ENCODE peak calls at places on chromosome 15, in four cellular contexts. One of them, this sample, is unnamed.

GRCh38 chr15:90497374-90497773 is 32.3 kb upstream of the CRTC3 start:
- DNase-seq in esophagus squamous epithelium: no peak
- DNase-seq in cardiac muscle cell: peak
- DNase-seq in mesothelial cell of epicardium: no peak
- DNase-seq in this sample: no peak

GRCh38 chr15:31387101-31387482 is 60.5 kb downstream of the KLF13 start:
- DNase-seq in esophagus squamous epithelium: no peak
- DNase-seq in cardiac muscle cell: no peak
- DNase-seq in mesothelial cell of epicardium: no peak
- DNase-seq in this sample: no peak

GRCh38 chr15:65580287-65580686 is 30.6 kb downstream of the INTS14 start:
- DNase-seq in esophagus squamous epithelium: no peak
- DNase-seq in cardiac muscle cell: no peak
- DNase-seq in mesothelial cell of epicardium: no peak
- DNase-seq in this sample: no peak

GRCh38 chr15:34038404-34039179 is 412 bp downstream of the AVEN start:
- DNase-seq in esophagus squamous epithelium: peak
- DNase-seq in cardiac muscle cell: peak
- DNase-seq in mesothelial cell of epicardium: peak
- DNase-seq in this sample: peak

GRCh38 chr15:74406992-74407705 is 26.6 kb downstream of the SEMA7A start:
- DNase-seq in esophagus squamous epithelium: no peak
- DNase-seq in cardiac muscle cell: no peak
- DNase-seq in mesothelial cell of epicardium: no peak
- DNase-seq in this sample: peak

GRCh38 chr15:80904941-80905532 is 84.6 kb downstream of the MESD start:
- DNase-seq in esophagus squamous epithelium: no peak
- DNase-seq in cardiac muscle cell: peak
- DNase-seq in mesothelial cell of epicardium: no peak
- DNase-seq in this sample: no peak

GRCh38 chr15:89616228-89616627 is 39.0 kb downstream of the KIF7 start:
- DNase-seq in esophagus squamous epithelium: no peak
- DNase-seq in cardiac muscle cell: no peak
- DNase-seq in mesothelial cell of epicardium: no peak
- DNase-seq in this sample: no peak

GRCh38 chr15:63491116-63491817 is 13.1 kb upstream of the USP3 start:
- DNase-seq in esophagus squamous epithelium: no peak
- DNase-seq in cardiac muscle cell: no peak
- DNase-seq in mesothelial cell of epicardium: no peak
- DNase-seq in this sample: no peak

GRCh38 chr15:101031203-101031602 is 112.0 kb downstream of the LRRK1 start:
- DNase-seq in esophagus squamous epithelium: no peak
- DNase-seq in cardiac muscle cell: no peak
- DNase-seq in mesothelial cell of epicardium: peak
- DNase-seq in this sample: peak

GRCh38 chr15:45648521-45649200 is 13.8 kb downstream of the SQOR start:
- DNase-seq in esophagus squamous epithelium: no peak
- DNase-seq in cardiac muscle cell: peak
- DNase-seq in mesothelial cell of epicardium: no peak
- DNase-seq in this sample: no peak

GRCh38 chr15:67161881-67162280 is 92.6 kb downstream of the AAGAB start:
- DNase-seq in esophagus squamous epithelium: no peak
- DNase-seq in cardiac muscle cell: no peak
- DNase-seq in mesothelial cell of epicardium: no peak
- DNase-seq in this sample: no peak

GRCh38 chr15:73318463-73319351 is 50.1 kb downstream of the HCN4 start:
- DNase-seq in esophagus squamous epithelium: no peak
- DNase-seq in cardiac muscle cell: peak
- DNase-seq in mesothelial cell of epicardium: no peak
- DNase-seq in this sample: peak

GRCh38 chr15:62344806-62345539 is 179.9 kb upstream of the C2CD4B start:
- DNase-seq in esophagus squamous epithelium: no peak
- DNase-seq in cardiac muscle cell: peak
- DNase-seq in mesothelial cell of epicardium: peak
- DNase-seq in this sample: peak

GRCh38 chr15:57554063-57554820 is 37.5 kb upstream of the MYZAP start:
- DNase-seq in esophagus squamous epithelium: no peak
- DNase-seq in cardiac muscle cell: no peak
- DNase-seq in mesothelial cell of epicardium: no peak
- DNase-seq in this sample: no peak

GRCh38 chr15:63446260-63446659 is 58.1 kb upstream of the USP3 start:
- DNase-seq in esophagus squamous epithelium: no peak
- DNase-seq in cardiac muscle cell: no peak
- DNase-seq in mesothelial cell of epicardium: no peak
- DNase-seq in this sample: no peak

GRCh38 chr15:41483115-41483514 is 10.6 kb upstream of the ITPKA start:
- DNase-seq in esophagus squamous epithelium: no peak
- DNase-seq in cardiac muscle cell: no peak
- DNase-seq in mesothelial cell of epicardium: no peak
- DNase-seq in this sample: no peak

GRCh38 chr15:31325432-31325975 is 1.1 kb upstream of the KLF13 start:
- DNase-seq in esophagus squamous epithelium: no peak
- DNase-seq in cardiac muscle cell: peak
- DNase-seq in mesothelial cell of epicardium: peak
- DNase-seq in this sample: peak

GRCh38 chr15:86629957-86630356 is 550.3 kb downstream of the AGBL1 start:
- DNase-seq in esophagus squamous epithelium: no peak
- DNase-seq in cardiac muscle cell: no peak
- DNase-seq in mesothelial cell of epicardium: no peak
- DNase-seq in this sample: no peak

GRCh38 chr15:51189579-51190397 is 95.1 kb upstream of the TNFAIP8L3 start:
- DNase-seq in esophagus squamous epithelium: no peak
- DNase-seq in cardiac muscle cell: no peak
- DNase-seq in mesothelial cell of epicardium: no peak
- DNase-seq in this sample: no peak

GRCh38 chr15:96948981-96949380 is 618.5 kb downstream of the NR2F2 start:
- DNase-seq in esophagus squamous epithelium: no peak
- DNase-seq in cardiac muscle cell: no peak
- DNase-seq in mesothelial cell of epicardium: no peak
- DNase-seq in this sample: no peak

GRCh38 chr15:25179673-25180511 is 225.1 kb downstream of the SNRPN start:
- DNase-seq in esophagus squamous epithelium: no peak
- DNase-seq in cardiac muscle cell: no peak
- DNase-seq in mesothelial cell of epicardium: peak
- DNase-seq in this sample: no peak

GRCh38 chr15:68439506-68439905 is 7.5 kb upstream of the ITGA11 start:
- DNase-seq in esophagus squamous epithelium: no peak
- DNase-seq in cardiac muscle cell: no peak
- DNase-seq in mesothelial cell of epicardium: no peak
- DNase-seq in this sample: peak

GRCh38 chr15:75966073-75966472 is 46.2 kb downstream of the NRG4 start:
- DNase-seq in esophagus squamous epithelium: no peak
- DNase-seq in cardiac muscle cell: no peak
- DNase-seq in mesothelial cell of epicardium: no peak
- DNase-seq in this sample: no peak

GRCh38 chr15:89369548-89369947 is 34.9 kb upstream of the POLG start:
- DNase-seq in esophagus squamous epithelium: no peak
- DNase-seq in cardiac muscle cell: no peak
- DNase-seq in mesothelial cell of epicardium: no peak
- DNase-seq in this sample: no peak

GRCh38 chr15:32704343-32705076 is 13.3 kb upstream of the GREM1 start:
- DNase-seq in esophagus squamous epithelium: no peak
- DNase-seq in cardiac muscle cell: no peak
- DNase-seq in mesothelial cell of epicardium: no peak
- DNase-seq in this sample: no peak

GRCh38 chr15:74752486-74753395 is 4.1 kb downstream of the CYP1A2 start:
- DNase-seq in esophagus squamous epithelium: no peak
- DNase-seq in cardiac muscle cell: no peak
- DNase-seq in mesothelial cell of epicardium: no peak
- DNase-seq in this sample: no peak

GRCh38 chr15:23497710-23498111 is 50.7 kb upstream of the GOLGA6L2 start:
- DNase-seq in esophagus squamous epithelium: no peak
- DNase-seq in cardiac muscle cell: peak
- DNase-seq in mesothelial cell of epicardium: no peak
- DNase-seq in this sample: peak

GRCh38 chr15:71874245-71874644 is 63.9 kb downstream of the NR2E3 start:
- DNase-seq in esophagus squamous epithelium: no peak
- DNase-seq in cardiac muscle cell: no peak
- DNase-seq in mesothelial cell of epicardium: no peak
- DNase-seq in this sample: no peak

GRCh38 chr15:99467338-99467720 is 98.5 kb upstream of the MEF2A start:
- DNase-seq in esophagus squamous epithelium: no peak
- DNase-seq in cardiac muscle cell: no peak
- DNase-seq in mesothelial cell of epicardium: no peak
- DNase-seq in this sample: no peak

GRCh38 chr15:93362821-93363220 is 273.8 kb upstream of the RGMA start:
- DNase-seq in esophagus squamous epithelium: no peak
- DNase-seq in cardiac muscle cell: no peak
- DNase-seq in mesothelial cell of epicardium: no peak
- DNase-seq in this sample: peak
- TF ChIP-seq CTCF in esophagus squamous epithelium: no peak
- TF ChIP-seq CTCF in cardiac muscle cell: no peak
- TF ChIP-seq CTCF in mesothelial cell of epicardium: no peak
- TF ChIP-seq CTCF in this sample: no peak

DNA sequence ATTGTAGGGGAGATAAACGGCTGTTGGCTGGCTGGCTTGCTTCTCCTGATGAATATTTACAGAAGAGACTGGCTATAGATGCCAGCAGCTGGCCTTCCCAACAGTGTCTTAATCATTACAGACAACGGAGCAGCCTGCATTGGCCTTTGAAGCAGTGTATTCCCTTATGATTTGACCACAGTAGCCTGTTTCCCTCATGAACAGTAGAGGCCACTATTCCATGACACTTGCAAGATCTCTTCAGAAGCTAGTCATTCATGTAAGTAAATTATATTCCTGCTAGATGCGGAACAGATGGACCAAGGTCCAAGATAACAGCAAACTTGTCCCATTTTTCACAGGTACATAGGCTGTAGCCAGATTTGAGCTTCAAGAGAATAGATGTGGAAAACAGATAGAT is 47.3 kb downstream of the TMCO5A start:
- DNase-seq in esophagus squamous epithelium: no peak
- DNase-seq in cardiac muscle cell: peak
- DNase-seq in mesothelial cell of epicardium: no peak
- DNase-seq in this sample: no peak
- TF ChIP-seq CTCF in esophagus squamous epithelium: no peak
- TF ChIP-seq CTCF in cardiac muscle cell: peak
- TF ChIP-seq CTCF in mesothelial cell of epicardium: no peak
- TF ChIP-seq CTCF in this sample: peak

DNA sequence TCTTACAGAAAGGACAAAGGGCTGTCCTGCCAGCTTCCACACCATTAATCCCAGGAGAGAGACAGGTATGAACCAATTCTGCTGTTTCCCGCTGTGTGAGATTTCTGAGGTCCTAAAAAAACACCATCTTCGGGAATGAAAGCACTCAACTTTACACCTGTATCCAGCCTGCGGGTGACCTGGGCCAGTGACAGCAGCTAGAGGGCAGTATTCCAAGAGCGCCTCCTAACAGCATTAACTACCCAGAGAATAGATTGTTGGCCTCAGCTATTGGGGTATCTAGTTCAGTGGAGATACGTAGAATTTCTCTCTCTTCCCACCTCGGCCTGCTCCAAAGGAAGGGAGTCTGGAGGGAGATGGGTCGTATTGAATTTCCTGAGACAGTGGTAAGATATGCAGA is 55.1 kb downstream of the WDR76 start:
- DNase-seq in esophagus squamous epithelium: no peak
- DNase-seq in cardiac muscle cell: no peak
- DNase-seq in mesothelial cell of epicardium: no peak
- DNase-seq in this sample: no peak
- TF ChIP-seq CTCF in esophagus squamous epithelium: no peak
- TF ChIP-seq CTCF in cardiac muscle cell: peak
- TF ChIP-seq CTCF in mesothelial cell of epicardium: no peak
- TF ChIP-seq CTCF in this sample: peak

DNA sequence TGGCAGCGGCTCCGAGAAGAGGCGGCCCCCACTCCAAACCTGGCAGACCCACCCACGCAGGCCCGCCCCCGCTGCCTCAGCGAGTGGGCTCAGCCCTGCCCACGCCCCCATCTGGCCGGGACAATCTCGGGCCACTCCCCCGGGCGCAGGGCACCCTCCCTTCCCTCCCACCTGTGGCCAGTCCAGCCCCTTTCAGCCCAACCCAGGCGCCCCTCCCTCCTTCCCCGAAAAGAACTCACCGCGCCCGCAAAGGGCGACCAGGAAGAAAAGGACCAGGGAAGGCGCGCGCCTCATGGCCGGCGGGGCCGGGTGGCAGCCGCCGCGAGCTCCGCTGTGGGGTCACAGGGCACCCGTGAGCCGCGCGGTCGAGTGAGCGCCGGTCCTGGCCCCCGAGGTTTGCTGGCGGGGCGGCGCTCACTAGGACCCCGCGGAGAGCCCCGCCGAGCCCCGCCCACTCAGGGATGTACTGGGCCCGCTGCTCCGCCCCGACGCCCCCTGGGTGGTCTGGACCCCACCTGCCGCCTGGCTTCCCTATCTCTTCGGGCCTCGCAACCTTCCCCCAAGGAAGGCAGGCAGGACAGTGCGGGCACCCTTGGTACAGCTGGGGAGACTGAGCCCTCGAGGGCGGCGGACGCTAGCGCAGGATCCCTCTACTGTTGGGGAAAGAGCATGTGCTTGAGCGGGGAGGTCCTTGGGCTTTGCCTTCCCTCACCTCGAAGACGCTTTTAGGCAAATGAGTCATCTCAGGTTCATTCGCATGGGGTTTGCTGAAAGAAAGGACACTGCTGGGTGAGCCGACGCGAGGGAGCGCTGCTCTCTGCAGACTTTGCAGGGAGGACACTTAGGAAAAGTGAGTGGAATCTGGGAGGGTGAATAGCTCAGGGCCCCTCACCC is at the start of gene CHRNB4:
- DNase-seq in esophagus squamous epithelium: no peak
- DNase-seq in cardiac muscle cell: peak
- DNase-seq in mesothelial cell of epicardium: peak
- DNase-seq in this sample: peak
- TF ChIP-seq CTCF in esophagus squamous epithelium: no peak
- TF ChIP-seq CTCF in cardiac muscle cell: peak
- TF ChIP-seq CTCF in mesothelial cell of epicardium: no peak
- TF ChIP-seq CTCF in this sample: no peak

GRCh38 chr15:52626671-52627369 is 52.4 kb downstream of the ATOSA start:
- DNase-seq in esophagus squamous epithelium: no peak
- DNase-seq in cardiac muscle cell: no peak
- DNase-seq in mesothelial cell of epicardium: no peak
- DNase-seq in this sample: no peak

GRCh38 chr15:52620496-52620895 is 51.7 kb upstream of the ARPP19 start:
- DNase-seq in esophagus squamous epithelium: no peak
- DNase-seq in cardiac muscle cell: no peak
- DNase-seq in mesothelial cell of epicardium: no peak
- DNase-seq in this sample: no peak

GRCh38 chr15:52622791-52623190 is 54.0 kb upstream of the ARPP19 start:
- DNase-seq in esophagus squamous epithelium: no peak
- DNase-seq in cardiac muscle cell: no peak
- DNase-seq in mesothelial cell of epicardium: no peak
- DNase-seq in this sample: no peak

GRCh38 chr15:52624262-52624661 is 54.9 kb downstream of the ATOSA start:
- DNase-seq in esophagus squamous epithelium: no peak
- DNase-seq in cardiac muscle cell: no peak
- DNase-seq in mesothelial cell of epicardium: no peak
- DNase-seq in this sample: no peak
- TF ChIP-seq CTCF in esophagus squamous epithelium: no peak
- TF ChIP-seq CTCF in cardiac muscle cell: no peak
- TF ChIP-seq CTCF in mesothelial cell of epicardium: no peak
- TF ChIP-seq CTCF in this sample: no peak